ENCODE peak calls at places on chromosomes 7 and 10, in seven cellular contexts. One of them, this sample, is unnamed.

GRCh38 chr7:25216837-25217236 is 11.4 kb downstream of the NPVF start:
- DNase-seq in lung microvascular endothelial cell: peak
- DNase-seq in gastrocnemius medialis: no peak
- DNase-seq in activated CD4-positive, alpha-beta T cell treated with anti-CD3 and anti-CD28 coated beads, Interleukin-2, amount 50 U/mL, for 1 hour: no peak
- DNase-seq in endothelial cell: no peak
- DNase-seq in prostate gland: no peak
- DNase-seq in HEK293T: no peak
- DNase-seq in this sample: peak

GRCh38 chr10:101085846-101086245 is 24.1 kb downstream of the KAZALD1 start:
- DNase-seq in lung microvascular endothelial cell: no peak
- DNase-seq in gastrocnemius medialis: no peak
- DNase-seq in activated CD4-positive, alpha-beta T cell treated with anti-CD3 and anti-CD28 coated beads, Interleukin-2, amount 50 U/mL, for 1 hour: no peak
- DNase-seq in endothelial cell: no peak
- DNase-seq in prostate gland: no peak
- DNase-seq in HEK293T: no peak
- DNase-seq in this sample: no peak

GRCh38 chr7:71019703-71020102 is 112.2 kb upstream of the GALNT17 start:
- DNase-seq in lung microvascular endothelial cell: no peak
- DNase-seq in gastrocnemius medialis: no peak
- DNase-seq in activated CD4-positive, alpha-beta T cell treated with anti-CD3 and anti-CD28 coated beads, Interleukin-2, amount 50 U/mL, for 1 hour: no peak
- DNase-seq in endothelial cell: no peak
- DNase-seq in prostate gland: no peak
- DNase-seq in HEK293T: no peak
- DNase-seq in this sample: no peak

GRCh38 chr7:92485974-92486373 is 8.2 kb upstream of the ERVW-1 start:
- DNase-seq in lung microvascular endothelial cell: no peak
- DNase-seq in gastrocnemius medialis: no peak
- DNase-seq in activated CD4-positive, alpha-beta T cell treated with anti-CD3 and anti-CD28 coated beads, Interleukin-2, amount 50 U/mL, for 1 hour: no peak
- DNase-seq in endothelial cell: no peak
- DNase-seq in prostate gland: no peak
- DNase-seq in HEK293T: no peak
- DNase-seq in this sample: no peak

GRCh38 chr7:27897001-27897400 is 157.0 kb downstream of the TAX1BP1 start:
- DNase-seq in lung microvascular endothelial cell: peak
- DNase-seq in gastrocnemius medialis: no peak
- DNase-seq in activated CD4-positive, alpha-beta T cell treated with anti-CD3 and anti-CD28 coated beads, Interleukin-2, amount 50 U/mL, for 1 hour: no peak
- DNase-seq in endothelial cell: no peak
- DNase-seq in prostate gland: no peak
- DNase-seq in HEK293T: no peak
- DNase-seq in this sample: no peak

GRCh38 chr10:59805043-59805442 is 51.8 kb upstream of the MRLN start:
- DNase-seq in lung microvascular endothelial cell: peak
- DNase-seq in gastrocnemius medialis: no peak
- DNase-seq in activated CD4-positive, alpha-beta T cell treated with anti-CD3 and anti-CD28 coated beads, Interleukin-2, amount 50 U/mL, for 1 hour: no peak
- DNase-seq in endothelial cell: peak
- DNase-seq in prostate gland: peak
- DNase-seq in HEK293T: peak
- DNase-seq in this sample: peak

GRCh38 chr10:73358331-73359279 is at the start of gene CFAP70:
- DNase-seq in lung microvascular endothelial cell: peak
- DNase-seq in gastrocnemius medialis: peak
- DNase-seq in activated CD4-positive, alpha-beta T cell treated with anti-CD3 and anti-CD28 coated beads, Interleukin-2, amount 50 U/mL, for 1 hour: peak
- DNase-seq in endothelial cell: peak
- DNase-seq in prostate gland: peak
- DNase-seq in HEK293T: peak
- DNase-seq in this sample: peak

GRCh38 chr10:79331226-79331625 is 16.0 kb upstream of the PPIF start:
- DNase-seq in lung microvascular endothelial cell: no peak
- DNase-seq in gastrocnemius medialis: no peak
- DNase-seq in activated CD4-positive, alpha-beta T cell treated with anti-CD3 and anti-CD28 coated beads, Interleukin-2, amount 50 U/mL, for 1 hour: no peak
- DNase-seq in endothelial cell: no peak
- DNase-seq in prostate gland: no peak
- DNase-seq in HEK293T: no peak
- DNase-seq in this sample: no peak

GRCh38 chr10:117005454-117006055 is 568 bp upstream of the SHTN1 start:
- DNase-seq in lung microvascular endothelial cell: peak
- DNase-seq in gastrocnemius medialis: no peak
- DNase-seq in activated CD4-positive, alpha-beta T cell treated with anti-CD3 and anti-CD28 coated beads, Interleukin-2, amount 50 U/mL, for 1 hour: no peak
- DNase-seq in endothelial cell: peak
- DNase-seq in prostate gland: peak
- DNase-seq in HEK293T: peak
- DNase-seq in this sample: peak

GRCh38 chr7:26843696-26844095 is 20.7 kb downstream of the SKAP2 start:
- DNase-seq in lung microvascular endothelial cell: peak
- DNase-seq in gastrocnemius medialis: no peak
- DNase-seq in activated CD4-positive, alpha-beta T cell treated with anti-CD3 and anti-CD28 coated beads, Interleukin-2, amount 50 U/mL, for 1 hour: no peak
- DNase-seq in endothelial cell: no peak
- DNase-seq in prostate gland: no peak
- DNase-seq in HEK293T: peak
- DNase-seq in this sample: no peak

GRCh38 chr7:105345725-105346124 is 43.0 kb downstream of the SRPK2 start:
- DNase-seq in lung microvascular endothelial cell: no peak
- DNase-seq in gastrocnemius medialis: no peak
- DNase-seq in activated CD4-positive, alpha-beta T cell treated with anti-CD3 and anti-CD28 coated beads, Interleukin-2, amount 50 U/mL, for 1 hour: no peak
- DNase-seq in endothelial cell: no peak
- DNase-seq in prostate gland: no peak
- DNase-seq in HEK293T: no peak
- DNase-seq in this sample: no peak

GRCh38 chr10:76902949-76903348 is 734.7 kb downstream of the KCNMA1 start:
- DNase-seq in lung microvascular endothelial cell: peak
- DNase-seq in gastrocnemius medialis: no peak
- DNase-seq in activated CD4-positive, alpha-beta T cell treated with anti-CD3 and anti-CD28 coated beads, Interleukin-2, amount 50 U/mL, for 1 hour: no peak
- DNase-seq in endothelial cell: peak
- DNase-seq in prostate gland: no peak
- DNase-seq in HEK293T: peak
- DNase-seq in this sample: peak

GRCh38 chr7:134865001-134865845 is 85.8 kb downstream of the CALD1 start:
- DNase-seq in lung microvascular endothelial cell: peak
- DNase-seq in gastrocnemius medialis: no peak
- DNase-seq in activated CD4-positive, alpha-beta T cell treated with anti-CD3 and anti-CD28 coated beads, Interleukin-2, amount 50 U/mL, for 1 hour: peak
- DNase-seq in endothelial cell: no peak
- DNase-seq in prostate gland: no peak
- DNase-seq in HEK293T: no peak
- DNase-seq in this sample: no peak

GRCh38 chr7:124462249-124462648 is 303.3 kb downstream of the GPR37 start:
- DNase-seq in lung microvascular endothelial cell: no peak
- DNase-seq in gastrocnemius medialis: no peak
- DNase-seq in activated CD4-positive, alpha-beta T cell treated with anti-CD3 and anti-CD28 coated beads, Interleukin-2, amount 50 U/mL, for 1 hour: no peak
- DNase-seq in endothelial cell: no peak
- DNase-seq in prostate gland: no peak
- DNase-seq in HEK293T: no peak
- DNase-seq in this sample: no peak

GRCh38 chr7:156857757-156858156 is 35.2 kb downstream of the LMBR1 start:
- DNase-seq in lung microvascular endothelial cell: no peak
- DNase-seq in gastrocnemius medialis: no peak
- DNase-seq in activated CD4-positive, alpha-beta T cell treated with anti-CD3 and anti-CD28 coated beads, Interleukin-2, amount 50 U/mL, for 1 hour: no peak
- DNase-seq in endothelial cell: no peak
- DNase-seq in prostate gland: no peak
- DNase-seq in HEK293T: no peak
- DNase-seq in this sample: no peak

GRCh38 chr10:75140246-75140645 is 28.8 kb downstream of the SAMD8 start:
- DNase-seq in lung microvascular endothelial cell: no peak
- DNase-seq in gastrocnemius medialis: no peak
- DNase-seq in activated CD4-positive, alpha-beta T cell treated with anti-CD3 and anti-CD28 coated beads, Interleukin-2, amount 50 U/mL, for 1 hour: no peak
- DNase-seq in endothelial cell: no peak
- DNase-seq in prostate gland: no peak
- DNase-seq in HEK293T: no peak
- DNase-seq in this sample: no peak

GRCh38 chr7:109376576-109376975 is 806.9 kb downstream of the DNAJB9 start:
- DNase-seq in lung microvascular endothelial cell: no peak
- DNase-seq in gastrocnemius medialis: no peak
- DNase-seq in activated CD4-positive, alpha-beta T cell treated with anti-CD3 and anti-CD28 coated beads, Interleukin-2, amount 50 U/mL, for 1 hour: no peak
- DNase-seq in endothelial cell: no peak
- DNase-seq in prostate gland: no peak
- DNase-seq in HEK293T: no peak
- DNase-seq in this sample: no peak

GRCh38 chr10:132496360-132497082 is 41.1 kb upstream of the INPP5A start:
- DNase-seq in lung microvascular endothelial cell: no peak
- DNase-seq in gastrocnemius medialis: no peak
- DNase-seq in activated CD4-positive, alpha-beta T cell treated with anti-CD3 and anti-CD28 coated beads, Interleukin-2, amount 50 U/mL, for 1 hour: no peak
- DNase-seq in endothelial cell: no peak
- DNase-seq in prostate gland: no peak
- DNase-seq in HEK293T: no peak
- DNase-seq in this sample: no peak

GRCh38 chr10:77529050-77529576 is 108.5 kb downstream of the KCNMA1 start:
- DNase-seq in lung microvascular endothelial cell: no peak
- DNase-seq in gastrocnemius medialis: no peak
- DNase-seq in activated CD4-positive, alpha-beta T cell treated with anti-CD3 and anti-CD28 coated beads, Interleukin-2, amount 50 U/mL, for 1 hour: no peak
- DNase-seq in endothelial cell: no peak
- DNase-seq in prostate gland: no peak
- DNase-seq in HEK293T: no peak
- DNase-seq in this sample: no peak

This sample was measured in SK-N-DZ.